ENCODE peak calls at places on chromosomes 5 and 9, in six cellular contexts. T, B, K, S, J and Z are unnamed samples.

GRCh38 chr9:81631213-81631745 is 58.1 kb downstream of the TLE1 start:
- DNase-seq in T (no peak), B (no peak), K (no peak), S (no peak), J (no peak), Z (no peak)

GRCh38 chr5:94196959-94197358 is 421.4 kb downstream of the KIAA0825 start:
- DNase-seq in T (no peak), B (no peak), K (no peak), S (no peak), J (no peak), Z (no peak)

GRCh38 chr5:1489754-1490153 is 34.0 kb downstream of the LPCAT1 start:
- DNase-seq in T (no peak), B (no peak), K (no peak), S (no peak), J (no peak), Z (no peak)

GRCh38 chr5:153863941-153864340 is 174.8 kb downstream of the FAM114A2 start:
- DNase-seq in T (no peak), B (no peak), K (no peak), S (no peak), J (no peak), Z (no peak)

GRCh38 chr9:127222388-127223095 is 42.0 kb upstream of the GARNL3 start:
- DNase-seq in T (no peak), B (no peak), K (no peak), S (no peak), J (no peak), Z (no peak)

GRCh38 chr5:58891971-58892343 is 309.1 kb downstream of the RAB3C start:
- DNase-seq in T (no peak), B (no peak), K (no peak), S (no peak), J (no peak), Z (no peak)

GRCh38 chr9:87107072-87107471 is 159.8 kb upstream of the GAS1 start:
- DNase-seq in T (no peak), B (no peak), K (peak; percentile 29), S (no peak), J (no peak), Z (no peak)

GRCh38 chr9:135978650-135979461 is 17.7 kb upstream of the UBAC1 start:
- DNase-seq in T (no peak), B (no peak), K (no peak), S (no peak), J (peak; percentile 77), Z (peak; percentile 35)

GRCh38 chr5:8842906-8843590 is 702.8 kb downstream of the SEMA5A start:
- DNase-seq in T (no peak), B (no peak), K (peak; percentile 60), S (no peak), J (no peak), Z (peak; percentile 32)

GRCh38 chr9:123550797-123551196 is 194.8 kb downstream of the CRB2 start:
- DNase-seq in T (no peak), B (no peak), K (no peak), S (no peak), J (no peak), Z (no peak)

GRCh38 chr9:134406366-134407122 is 80.3 kb downstream of the RXRA start:
- DNase-seq in T (no peak), B (peak; percentile 64), K (no peak), S (no peak), J (no peak), Z (no peak)

GRCh38 chr5:54360089-54360488 is 49.7 kb upstream of the ARL15 start:
- DNase-seq in T (no peak), B (peak; percentile 21), K (peak; percentile 15), S (no peak), J (no peak), Z (no peak)

GRCh38 chr5:51279983-51280382 is 103.3 kb upstream of the ISL1 start:
- DNase-seq in T (no peak), B (no peak), K (no peak), S (no peak), J (no peak), Z (no peak)

GRCh38 chr9:77575785-77576184 is 72.3 kb downstream of the GNA14 start:
- DNase-seq in T (no peak), B (no peak), K (peak; percentile 16), S (no peak), J (no peak), Z (no peak)

GRCh38 chr9:72440383-72440782 is 75.4 kb upstream of the ZFAND5 start:
- DNase-seq in T (no peak), B (no peak), K (no peak), S (no peak), J (no peak), Z (no peak)

GRCh38 chr9:129998491-129999122 is 44.4 kb downstream of the FNBP1 start:
- DNase-seq in T (no peak), B (no peak), K (no peak), S (no peak), J (no peak), Z (no peak)

DNA sequence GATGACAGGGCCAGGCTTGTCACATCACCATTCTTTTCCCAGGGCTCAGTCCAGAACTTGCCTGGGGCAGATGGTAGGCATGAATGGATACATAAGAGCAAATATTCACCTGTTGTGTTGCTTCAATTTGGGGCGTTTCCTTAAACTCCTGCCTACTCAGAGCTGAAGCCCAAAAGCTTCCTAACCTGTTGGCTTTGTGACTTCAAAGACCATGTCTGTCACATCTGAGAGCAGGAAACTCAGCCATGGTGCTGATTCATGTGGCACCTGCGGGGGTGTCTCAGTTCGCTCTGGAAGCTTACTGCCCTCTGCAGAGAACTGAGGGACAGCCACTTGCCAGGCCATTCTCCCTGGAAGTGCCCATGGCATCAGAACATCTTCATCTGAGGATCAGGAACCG is 246.6 kb downstream of the HSPA4 start:
- DNase-seq in T (no peak), B (no peak), K (no peak), S (no peak), J (no peak), Z (no peak)
- H3K4me3 ChIP-seq in T (no peak overlapping the region), B (no peak overlapping the region), K (no peak overlapping the region), S (no peak overlapping the region), J (no peak overlapping the region), Z (no peak overlapping the region)

GRCh38 chr5:14595189-14595588 is 13.6 kb downstream of the OTULINL start:
- DNase-seq in T (no peak), B (no peak), K (no peak), S (no peak), J (peak; percentile 54), Z (no peak)
- H3K4me1 ChIP-seq in T (peaks cover 5% of the 10 kb centered on the region), B (peaks cover 4% of the 10 kb centered on the region), K (no peaks in the 10 kb centered on the region), S (no peaks in the 10 kb centered on the region), J (peaks cover 77% of the 10 kb centered on the region), Z (peaks cover 32% of the 10 kb centered on the region)

DNA sequence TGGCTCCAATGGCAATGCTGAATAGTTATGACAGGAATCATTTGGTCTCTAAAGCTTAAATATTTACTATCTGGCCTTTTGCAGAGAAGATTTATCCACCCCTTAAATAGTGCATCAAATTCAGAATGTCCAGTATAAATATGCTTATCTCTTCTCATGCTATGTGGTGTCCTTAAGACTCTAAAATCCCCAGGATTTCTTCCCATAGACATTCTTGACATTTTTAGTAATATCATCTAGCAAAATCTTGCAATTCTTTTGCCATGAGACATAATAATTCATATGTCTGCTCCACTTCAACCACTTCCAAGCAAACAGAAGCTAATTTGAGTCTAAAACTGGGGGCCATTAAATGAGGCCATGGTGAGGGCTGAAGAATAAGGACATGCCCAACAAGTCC is 1923.4 kb upstream of the CDH9 start:
- DNase-seq in T (no peak), B (no peak), K (no peak), S (no peak), J (no peak), Z (no peak)
- H3K4me3 ChIP-seq in T (no peak overlapping the region), B (no peak overlapping the region), K (no peak overlapping the region), S (no peak overlapping the region), J (no peak overlapping the region), Z (no peak overlapping the region)

DNA sequence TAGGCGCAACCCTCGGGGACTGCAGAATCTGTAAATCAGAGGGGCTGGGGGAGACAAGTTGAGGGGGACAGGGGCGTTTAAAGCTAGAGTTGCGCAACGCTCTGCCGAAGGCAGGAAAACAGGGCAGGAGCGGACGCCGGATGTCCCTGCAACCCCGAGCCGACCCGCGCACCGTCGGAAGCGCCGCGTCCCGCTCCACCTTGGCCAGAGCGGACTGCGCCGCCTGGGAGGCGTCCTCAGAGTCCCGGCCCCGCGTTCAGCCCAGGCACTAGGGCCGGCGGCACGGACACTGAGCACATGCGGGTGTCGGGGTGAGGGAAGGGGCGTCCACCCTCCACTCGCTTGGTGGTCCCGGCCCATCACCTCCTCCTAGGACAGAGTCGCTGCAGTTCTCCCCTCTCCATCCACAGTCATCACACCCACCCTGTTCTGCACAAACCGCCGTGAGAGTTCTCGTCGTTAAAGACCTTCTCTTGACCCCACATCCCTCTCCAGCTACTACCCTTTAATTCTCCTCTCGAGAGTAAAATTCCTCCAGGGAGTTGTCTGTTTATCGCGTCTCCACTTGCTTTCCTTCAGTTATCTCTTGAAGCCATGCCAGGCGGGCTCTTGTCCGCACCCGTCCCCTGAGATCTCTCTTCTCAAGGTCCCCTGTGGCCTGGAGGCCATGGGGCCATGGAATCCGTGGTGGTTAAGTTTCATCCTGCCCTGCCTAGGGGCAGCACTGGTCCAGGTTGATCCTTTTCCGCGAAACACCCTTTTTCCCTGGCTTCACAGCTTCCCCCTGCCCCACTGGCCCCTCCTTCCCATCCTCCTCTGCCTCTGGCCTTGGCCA is 826 bp upstream of the PDLIM7 start:
- DNase-seq in T (no peak), B (no peak), K (no peak), S (no peak), J (no peak), Z (peak; percentile 75)
- H3K4me1 ChIP-seq in T (peaks cover 4% of the 10 kb centered on the region), B (peaks cover 43% of the 10 kb centered on the region), K (peaks cover 34% of the 10 kb centered on the region), S (peaks cover 27% of the 10 kb centered on the region), J (peaks cover 22% of the 10 kb centered on the region), Z (peaks cover 29% of the 10 kb centered on the region)